ENCODE peak calls at places on chromosome 14, in nine cellular contexts. One of them, this sample, is unnamed.

GRCh38 chr14:99378782-99379214 is 101.9 kb downstream of the SETD3 start:
- DNase-seq in ovary: no peak
- DNase-seq in cardiac muscle cell: peak; percentile 6
- DNase-seq in lung: no peak
- DNase-seq in gastrocnemius medialis: no peak
- DNase-seq in AG04450: no peak
- DNase-seq in K562: peak; percentile 24
- DNase-seq in CD4-positive, alpha-beta T cell: no peak
- DNase-seq in endothelial cell of umbilical vein: no peak
- DNase-seq in this sample: no peak

GRCh38 chr14:55571125-55571889 is 8.7 kb upstream of the KTN1 start:
- DNase-seq in cardiac muscle cell: no peak
- DNase-seq in AG04450: no peak
- DNase-seq in CD4-positive, alpha-beta T cell: no peak
- DNase-seq in gastrocnemius medialis: no peak
- DNase-seq in lung: no peak
- DNase-seq in endothelial cell of umbilical vein: no peak
- DNase-seq in ovary: no peak
- DNase-seq in K562: no peak
- DNase-seq in this sample: no peak

GRCh38 chr14:30791522-30792351 is 82.6 kb upstream of the COCH start:
- DNase-seq in cardiac muscle cell: no peak
- DNase-seq in gastrocnemius medialis: no peak
- DNase-seq in lung: no peak
- DNase-seq in K562: no peak
- DNase-seq in endothelial cell of umbilical vein: no peak
- DNase-seq in CD4-positive, alpha-beta T cell: no peak
- DNase-seq in ovary: no peak
- DNase-seq in AG04450: no peak
- DNase-seq in this sample: no peak

GRCh38 chr14:93648440-93649168 is 139.7 kb downstream of the PRIMA1 start:
- DNase-seq in cardiac muscle cell: no peak
- DNase-seq in ovary: no peak
- DNase-seq in lung: no peak
- DNase-seq in gastrocnemius medialis: no peak
- DNase-seq in K562: no peak
- DNase-seq in endothelial cell of umbilical vein: no peak
- DNase-seq in CD4-positive, alpha-beta T cell: no peak
- DNase-seq in AG04450: no peak
- DNase-seq in this sample: no peak

GRCh38 chr14:44316647-44317432 is 190.2 kb downstream of the FSCB start:
- DNase-seq in AG04450: peak; percentile 81
- DNase-seq in ovary: no peak
- DNase-seq in lung: no peak
- DNase-seq in gastrocnemius medialis: no peak
- DNase-seq in endothelial cell of umbilical vein: peak; percentile 47
- DNase-seq in K562: peak; percentile 29
- DNase-seq in cardiac muscle cell: peak; percentile 96
- DNase-seq in CD4-positive, alpha-beta T cell: no peak
- DNase-seq in this sample: no peak

GRCh38 chr14:93543766-93544165 is 113.0 kb downstream of the UNC79 start:
- DNase-seq in lung: no peak
- DNase-seq in gastrocnemius medialis: no peak
- DNase-seq in ovary: no peak
- DNase-seq in K562: no peak
- DNase-seq in AG04450: no peak
- DNase-seq in endothelial cell of umbilical vein: peak; percentile 23
- DNase-seq in cardiac muscle cell: peak; percentile 44
- DNase-seq in CD4-positive, alpha-beta T cell: no peak
- DNase-seq in this sample: no peak

GRCh38 chr14:93033983-93034670 is 81.6 kb downstream of the ITPK1 start:
- DNase-seq in ovary: no peak
- DNase-seq in CD4-positive, alpha-beta T cell: peak; percentile 28
- DNase-seq in K562: peak; percentile 53
- DNase-seq in lung: no peak
- DNase-seq in cardiac muscle cell: no peak
- DNase-seq in AG04450: no peak
- DNase-seq in gastrocnemius medialis: no peak
- DNase-seq in endothelial cell of umbilical vein: no peak
- DNase-seq in this sample: no peak

GRCh38 chr14:22185191-22185590 is 403.8 kb downstream of the DAD1 start:
- DNase-seq in gastrocnemius medialis: no peak
- DNase-seq in ovary: no peak
- DNase-seq in cardiac muscle cell: peak; percentile 6
- DNase-seq in lung: no peak
- DNase-seq in CD4-positive, alpha-beta T cell: no peak
- DNase-seq in K562: no peak
- DNase-seq in AG04450: no peak
- DNase-seq in endothelial cell of umbilical vein: peak; percentile 13
- DNase-seq in this sample: no peak

GRCh38 chr14:99779751-99780150 is 13.5 kb upstream of the EML1 start:
- DNase-seq in lung: no peak
- DNase-seq in cardiac muscle cell: no peak
- DNase-seq in K562: no peak
- DNase-seq in gastrocnemius medialis: no peak
- DNase-seq in endothelial cell of umbilical vein: no peak
- DNase-seq in ovary: no peak
- DNase-seq in AG04450: no peak
- DNase-seq in CD4-positive, alpha-beta T cell: no peak
- DNase-seq in this sample: no peak

GRCh38 chr14:68279777-68280233 is 460.2 kb downstream of the RAD51B start:
- DNase-seq in AG04450: no peak
- DNase-seq in gastrocnemius medialis: no peak
- DNase-seq in ovary: no peak
- DNase-seq in endothelial cell of umbilical vein: no peak
- DNase-seq in CD4-positive, alpha-beta T cell: no peak
- DNase-seq in cardiac muscle cell: no peak
- DNase-seq in K562: no peak
- DNase-seq in lung: no peak
- DNase-seq in this sample: no peak

GRCh38 chr14:91177073-91177796 is 63.4 kb downstream of the DGLUCY start:
- DNase-seq in CD4-positive, alpha-beta T cell: peak; percentile 47
- DNase-seq in AG04450: no peak
- DNase-seq in gastrocnemius medialis: no peak
- DNase-seq in K562: peak; percentile 38
- DNase-seq in ovary: no peak
- DNase-seq in endothelial cell of umbilical vein: peak; percentile 88
- DNase-seq in lung: peak; percentile 48
- DNase-seq in cardiac muscle cell: peak; percentile 83
- DNase-seq in this sample: peak; percentile 44

GRCh38 chr14:75132374-75133086 is 5.7 kb upstream of the NEK9 start:
- DNase-seq in endothelial cell of umbilical vein: peak; percentile 81
- DNase-seq in ovary: no peak
- DNase-seq in lung: peak; percentile 42
- DNase-seq in cardiac muscle cell: peak; percentile 87
- DNase-seq in K562: peak; percentile 22
- DNase-seq in CD4-positive, alpha-beta T cell: no peak
- DNase-seq in AG04450: no peak
- DNase-seq in gastrocnemius medialis: peak; percentile 32
- DNase-seq in this sample: no peak

GRCh38 chr14:105842105-105842504 is 315.7 kb downstream of the TMEM121 start:
- DNase-seq in AG04450: no peak
- DNase-seq in cardiac muscle cell: no peak
- DNase-seq in ovary: no peak
- DNase-seq in endothelial cell of umbilical vein: no peak
- DNase-seq in CD4-positive, alpha-beta T cell: no peak
- DNase-seq in gastrocnemius medialis: no peak
- DNase-seq in lung: no peak
- DNase-seq in K562: no peak
- DNase-seq in this sample: no peak

GRCh38 chr14:105839425-105840265 is 313.3 kb downstream of the TMEM121 start:
- DNase-seq in ovary: no peak
- DNase-seq in gastrocnemius medialis: no peak
- DNase-seq in K562: no peak
- DNase-seq in lung: no peak
- DNase-seq in AG04450: no peak
- DNase-seq in CD4-positive, alpha-beta T cell: no peak
- DNase-seq in endothelial cell of umbilical vein: no peak
- DNase-seq in cardiac muscle cell: no peak
- DNase-seq in this sample: no peak

GRCh38 chr14:105841022-105842009 is 314.9 kb downstream of the TMEM121 start:
- DNase-seq in AG04450: no peak
- DNase-seq in endothelial cell of umbilical vein: no peak
- DNase-seq in cardiac muscle cell: no peak
- DNase-seq in gastrocnemius medialis: no peak
- DNase-seq in ovary: no peak
- DNase-seq in lung: no peak
- DNase-seq in CD4-positive, alpha-beta T cell: no peak
- DNase-seq in K562: no peak
- DNase-seq in this sample: no peak

GRCh38 chr14:105838591-105839424 is 312.4 kb downstream of the TMEM121 start:
- DNase-seq in endothelial cell of umbilical vein: no peak
- DNase-seq in lung: no peak
- DNase-seq in ovary: no peak
- DNase-seq in CD4-positive, alpha-beta T cell: no peak
- DNase-seq in cardiac muscle cell: no peak
- DNase-seq in AG04450: no peak
- DNase-seq in gastrocnemius medialis: no peak
- DNase-seq in K562: no peak
- DNase-seq in this sample: no peak

GRCh38 chr14:105840266-105841021 is 314.1 kb downstream of the TMEM121 start:
- DNase-seq in cardiac muscle cell: no peak
- DNase-seq in ovary: no peak
- DNase-seq in CD4-positive, alpha-beta T cell: no peak
- DNase-seq in K562: no peak
- DNase-seq in lung: no peak
- DNase-seq in gastrocnemius medialis: no peak
- DNase-seq in endothelial cell of umbilical vein: no peak
- DNase-seq in AG04450: no peak
- DNase-seq in this sample: no peak
- H3K9me3 ChIP-seq in cardiac muscle cell: no peaks in the 10 kb centered on the region
- H3K9me3 ChIP-seq in ovary: no peaks in the 10 kb centered on the region
- H3K9me3 ChIP-seq in CD4-positive, alpha-beta T cell: no peaks in the 10 kb centered on the region
- H3K9me3 ChIP-seq in K562: no peaks in the 10 kb centered on the region
- H3K9me3 ChIP-seq in lung: no peaks in the 10 kb centered on the region
- H3K9me3 ChIP-seq in gastrocnemius medialis: no peaks in the 10 kb centered on the region
- H3K9me3 ChIP-seq in endothelial cell of umbilical vein: peaks cover 16% of the 10 kb centered on the region
- H3K9me3 ChIP-seq in AG04450: peaks cover 95% of the 10 kb centered on the region
- H3K9me3 ChIP-seq in this sample: no peaks in the 10 kb centered on the region

DNA sequence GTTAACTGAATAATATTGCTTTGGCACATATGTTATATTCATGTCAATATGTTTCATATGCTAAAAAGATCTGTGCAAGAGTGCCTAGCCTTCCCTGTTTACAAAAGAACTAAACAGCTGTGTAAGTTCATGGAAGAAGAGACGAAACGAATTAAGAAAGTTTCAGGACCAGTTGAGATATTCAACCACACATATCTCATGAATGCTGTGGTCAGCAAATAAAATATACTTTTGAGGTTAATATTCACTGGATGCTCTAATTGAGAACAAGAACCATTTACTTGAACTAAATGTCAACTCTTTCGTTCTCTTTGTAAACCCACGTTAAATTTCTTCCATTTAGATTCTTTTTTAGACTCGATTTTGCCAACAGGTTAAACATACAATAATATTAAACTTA is 289.6 kb downstream of the FOXG1 start:
- DNase-seq in AG04450: no peak
- DNase-seq in K562: no peak
- DNase-seq in ovary: no peak
- DNase-seq in CD4-positive, alpha-beta T cell: no peak
- DNase-seq in lung: no peak
- DNase-seq in endothelial cell of umbilical vein: no peak
- DNase-seq in gastrocnemius medialis: no peak
- DNase-seq in cardiac muscle cell: no peak
- DNase-seq in this sample: no peak
- TF ChIP-seq CTCF in AG04450: no peak
- TF ChIP-seq CTCF in K562: no peak
- TF ChIP-seq CTCF in ovary: no peak
- TF ChIP-seq CTCF in CD4-positive, alpha-beta T cell: no peak
- TF ChIP-seq CTCF in lung: no peak
- TF ChIP-seq CTCF in endothelial cell of umbilical vein: no peak
- TF ChIP-seq CTCF in gastrocnemius medialis: no peak
- TF ChIP-seq CTCF in cardiac muscle cell: no peak
- TF ChIP-seq CTCF in this sample: no peak

DNA sequence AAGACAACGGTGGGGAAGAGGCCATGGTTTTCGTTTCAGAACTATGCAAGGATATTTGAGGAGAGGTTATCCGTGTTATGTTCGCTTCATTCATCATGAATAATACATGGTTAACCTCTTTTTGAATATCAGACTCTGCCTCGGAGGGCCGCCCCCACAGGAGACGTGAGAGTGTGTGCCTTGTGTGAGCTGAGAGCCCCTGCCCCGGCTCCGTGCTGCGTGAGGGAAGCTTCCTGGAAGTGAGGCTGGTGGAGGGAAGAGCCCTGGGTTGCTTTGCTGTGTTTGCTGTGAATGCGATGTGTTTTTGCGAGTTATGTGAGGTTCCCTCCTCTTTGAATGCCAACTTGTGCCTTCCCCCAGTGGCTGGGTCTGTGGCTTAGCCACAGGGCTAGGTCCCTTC is 146.0 kb upstream of the RTL1 start:
- DNase-seq in gastrocnemius medialis: no peak
- DNase-seq in K562: no peak
- DNase-seq in ovary: no peak
- DNase-seq in cardiac muscle cell: no peak
- DNase-seq in lung: no peak
- DNase-seq in AG04450: no peak
- DNase-seq in endothelial cell of umbilical vein: no peak
- DNase-seq in CD4-positive, alpha-beta T cell: no peak
- DNase-seq in this sample: peak; percentile 3
- H3K9me3 ChIP-seq in gastrocnemius medialis: no peaks in the 10 kb centered on the region
- H3K9me3 ChIP-seq in K562: no peaks in the 10 kb centered on the region
- H3K9me3 ChIP-seq in ovary: no peaks in the 10 kb centered on the region
- H3K9me3 ChIP-seq in cardiac muscle cell: no peaks in the 10 kb centered on the region
- H3K9me3 ChIP-seq in lung: no peaks in the 10 kb centered on the region
- H3K9me3 ChIP-seq in AG04450: peaks cover 15% of the 10 kb centered on the region
- H3K9me3 ChIP-seq in endothelial cell of umbilical vein: no peaks in the 10 kb centered on the region
- H3K9me3 ChIP-seq in CD4-positive, alpha-beta T cell: no peaks in the 10 kb centered on the region
- H3K9me3 ChIP-seq in this sample: no peaks in the 10 kb centered on the region

GRCh38 chr14:89387922-89388685 is 28.9 kb downstream of the FOXN3 start:
- DNase-seq in AG04450: no peak
- DNase-seq in gastrocnemius medialis: no peak
- DNase-seq in cardiac muscle cell: no peak
- DNase-seq in CD4-positive, alpha-beta T cell: no peak
- DNase-seq in lung: no peak
- DNase-seq in K562: no peak
- DNase-seq in endothelial cell of umbilical vein: no peak
- DNase-seq in ovary: no peak
- DNase-seq in this sample: no peak

GRCh38 chr14:89391123-89391522 is 25.9 kb downstream of the FOXN3 start:
- DNase-seq in CD4-positive, alpha-beta T cell: no peak
- DNase-seq in AG04450: no peak
- DNase-seq in cardiac muscle cell: no peak
- DNase-seq in ovary: no peak
- DNase-seq in K562: no peak
- DNase-seq in lung: no peak
- DNase-seq in gastrocnemius medialis: peak; percentile 69
- DNase-seq in endothelial cell of umbilical vein: no peak
- DNase-seq in this sample: no peak

GRCh38 chr14:89386214-89386886 is 30.7 kb downstream of the FOXN3 start:
- DNase-seq in gastrocnemius medialis: peak; percentile 86
- DNase-seq in AG04450: no peak
- DNase-seq in cardiac muscle cell: no peak
- DNase-seq in K562: no peak
- DNase-seq in endothelial cell of umbilical vein: peak; percentile 12
- DNase-seq in lung: no peak
- DNase-seq in CD4-positive, alpha-beta T cell: no peak
- DNase-seq in ovary: no peak
- DNase-seq in this sample: peak; percentile 55

GRCh38 chr14:89391556-89391955 is 25.5 kb downstream of the FOXN3 start:
- DNase-seq in AG04450: no peak
- DNase-seq in lung: no peak
- DNase-seq in cardiac muscle cell: no peak
- DNase-seq in gastrocnemius medialis: no peak
- DNase-seq in ovary: no peak
- DNase-seq in endothelial cell of umbilical vein: no peak
- DNase-seq in K562: no peak
- DNase-seq in CD4-positive, alpha-beta T cell: no peak
- DNase-seq in this sample: no peak

GRCh38 chr14:89388853-89389252 is 28.2 kb downstream of the FOXN3 start:
- DNase-seq in CD4-positive, alpha-beta T cell: no peak
- DNase-seq in ovary: no peak
- DNase-seq in K562: no peak
- DNase-seq in cardiac muscle cell: peak; percentile 49
- DNase-seq in lung: no peak
- DNase-seq in gastrocnemius medialis: no peak
- DNase-seq in endothelial cell of umbilical vein: no peak
- DNase-seq in AG04450: no peak
- DNase-seq in this sample: no peak
- TF ChIP-seq CTCF in CD4-positive, alpha-beta T cell: no peak
- TF ChIP-seq CTCF in ovary: no peak
- TF ChIP-seq CTCF in K562: no peak
- TF ChIP-seq CTCF in cardiac muscle cell: peak; percentile 37
- TF ChIP-seq CTCF in lung: no peak
- TF ChIP-seq CTCF in gastrocnemius medialis: no peak
- TF ChIP-seq CTCF in endothelial cell of umbilical vein: no peak
- TF ChIP-seq CTCF in AG04450: peak; percentile 43
- TF ChIP-seq CTCF in this sample: peak; percentile 9

This sample was measured in psoas muscle.